ENCODE peak calls at places on chromosomes 11 and 22, in four cellular contexts. R, M, T and S are unnamed samples.

GRCh38 chr22:38177926-38178604 is 3.6 kb downstream of the PLA2G6 start:
- DNase-seq in M (no peak), R (peak), T (peak), S (no peak)

GRCh38 chr11:23727821-23728220 is 769.0 kb upstream of the LUZP2 start:
- DNase-seq in M (no peak), T (no peak), R (peak), S (no peak)

GRCh38 chr22:37502342-37503182 is 16.4 kb upstream of the MFNG start:
- DNase-seq in T (peak), M (no peak), R (no peak), S (no peak)

GRCh38 chr22:32325416-32325801 is 32.3 kb upstream of the RFPL3 start:
- DNase-seq in T (no peak), R (peak), M (peak), S (no peak)

GRCh38 chr11:2931771-2932738 is 2.8 kb upstream of the PHLDA2 start:
- DNase-seq in M (no peak), T (no peak), R (peak), S (no peak)

GRCh38 chr11:94400839-94401772 is at the start of gene GPR83:
- DNase-seq in R (peak), M (no peak), T (no peak), S (no peak)

GRCh38 chr22:18067548-18068341 is 10.0 kb upstream of the PEX26 start:
- DNase-seq in R (no peak), T (no peak), M (no peak), S (no peak)

GRCh38 chr11:33716236-33716635 is 15.6 kb upstream of the C11orf91 start:
- DNase-seq in R (no peak), T (no peak), M (no peak), S (no peak)

GRCh38 chr11:36213050-36213840 is 76.0 kb downstream of the COMMD9 start:
- DNase-seq in T (no peak), M (no peak), R (no peak), S (no peak)

GRCh38 chr11:46457659-46458058 is 66.1 kb upstream of the CHRM4 start:
- DNase-seq in M (no peak), T (no peak), R (no peak), S (no peak)

GRCh38 chr22:42686756-42687491 is 33.7 kb downstream of the A4GALT start:
- DNase-seq in M (no peak), R (peak), T (no peak), S (no peak)

GRCh38 chr22:26893034-26893710 is 235.8 kb downstream of the MIAT start:
- DNase-seq in M (peak), R (no peak), T (no peak), S (no peak)

GRCh38 chr11:35029979-35030378 is 109.0 kb upstream of the CD44 start:
- DNase-seq in M (peak), R (peak), T (no peak), S (no peak)

GRCh38 chr11:65859134-65859811 is 960 bp upstream of the MUS81 start:
- DNase-seq in R (peak), M (peak), T (peak), S (peak)

GRCh38 chr11:102367364-102367763 is 20.4 kb downstream of the BIRC2 start:
- DNase-seq in T (no peak), R (no peak), M (no peak), S (no peak)

GRCh38 chr11:59188954-59189353 is 17.0 kb downstream of the DTX4 start:
- DNase-seq in R (no peak), M (no peak), T (no peak), S (no peak)

GRCh38 chr22:41770715-41771452 is 29.6 kb upstream of the CCDC134 start:
- DNase-seq in R (no peak), M (no peak), T (no peak), S (no peak)

GRCh38 chr11:30585892-30586250 is 282 bp downstream of the MPPED2 start:
- DNase-seq in M (no peak), R (peak), T (no peak), S (no peak)

GRCh38 chr11:120941000-120941399 is 82.9 kb upstream of the TBCEL start:
- DNase-seq in T (no peak), R (no peak), M (no peak), S (no peak)

GRCh38 chr11:126636911-126637799 is 281.7 kb downstream of the ST3GAL4 start:
- DNase-seq in M (no peak), R (peak), T (no peak), S (no peak)

GRCh38 chr11:72629266-72629665 is 45.0 kb downstream of the PDE2A start:
- DNase-seq in T (no peak), M (no peak), R (no peak), S (no peak)

GRCh38 chr11:86704710-86705109 is 32.3 kb upstream of the ME3 start:
- DNase-seq in M (no peak), T (no peak), R (no peak), S (no peak)

GRCh38 chr11:2217211-2218081 is 45.8 kb upstream of the TH start:
- DNase-seq in R (peak), M (peak), T (no peak), S (no peak)

GRCh38 chr11:615453-616319 is at the start of gene IRF7:
- DNase-seq in R (peak), T (peak), M (peak), S (peak)

GRCh38 chr11:127345819-127346459 is 345.4 kb upstream of the KIRREL3 start:
- DNase-seq in M (no peak), R (peak), T (peak), S (peak)

GRCh38 chr11:45948341-45948740 is 25.9 kb downstream of the LARGE2 start:
- DNase-seq in M (no peak), R (no peak), T (no peak), S (no peak)